ENCODE peak calls at places on chromosomes 2 and 18, in seven cellular contexts. Y, D, P, G, L, T and W are unnamed samples.

GRCh38 chr2:149703281-149703680 is 115.7 kb upstream of the MMADHC start:
- DNase-seq in Y (no peak), D (no peak), P (no peak), G (no peak), L (no peak), T (no peak), W (no peak)

GRCh38 chr2:241813806-241814570 is 5.0 kb downstream of the NEU4 start:
- DNase-seq in Y (no peak), D (no peak), P (peak; percentile 64), G (no peak), L (no peak), T (no peak), W (no peak)

GRCh38 chr2:22992446-22992845 is 392.5 kb upstream of the KLHL29 start:
- DNase-seq in Y (no peak), D (no peak), P (no peak), G (no peak), L (no peak), T (no peak), W (no peak)

GRCh38 chr2:241902357-241902991 is 32.9 kb downstream of the RTP5 start:
- DNase-seq in Y (peak; percentile 50), D (no peak), P (peak; percentile 58), G (peak; percentile 50), L (no peak), T (no peak), W (peak; percentile 12)

GRCh38 chr2:229519655-229520054 is 194.7 kb downstream of the DNER start:
- DNase-seq in Y (no peak), D (no peak), P (no peak), G (no peak), L (no peak), T (no peak), W (no peak)

GRCh38 chr2:182379235-182379634 is 47.6 kb downstream of the PDE1A start:
- DNase-seq in Y (no peak), D (no peak), P (no peak), G (no peak), L (peak; percentile 51), T (no peak), W (no peak)

GRCh38 chr18:61676763-61677434 is 215.9 kb downstream of the RNF152 start:
- DNase-seq in Y (no peak), D (no peak), P (no peak), G (no peak), L (no peak), T (no peak), W (no peak)

GRCh38 chr2:219946021-219946420 is 318.6 kb downstream of the SLC4A3 start:
- DNase-seq in Y (peak; percentile 88), D (no peak), P (no peak), G (no peak), L (no peak), T (no peak), W (no peak)

GRCh38 chr2:212797484-212798205 is 259.0 kb upstream of the ERBB4 start:
- DNase-seq in Y (no peak), D (no peak), P (no peak), G (no peak), L (no peak), T (no peak), W (no peak)

GRCh38 chr18:13272411-13272810 is 53.9 kb downstream of the LDLRAD4 start:
- DNase-seq in Y (no peak), D (no peak), P (no peak), G (no peak), L (peak; percentile 48), T (no peak), W (no peak)

GRCh38 chr2:142868281-142868762 is 9.1 kb upstream of the KYNU start:
- DNase-seq in Y (peak; percentile 9), D (peak; percentile 40), P (peak; percentile 87), G (peak; percentile 62), L (peak; percentile 28), T (no peak), W (peak; percentile 26)

GRCh38 chr2:16014041-16014787 is 73.9 kb downstream of the MYCN start:
- DNase-seq in Y (peak; percentile 63), D (no peak), P (no peak), G (no peak), L (peak; percentile 38), T (no peak), W (no peak)

GRCh38 chr2:120558892-120559291 is 176.8 kb upstream of the GLI2 start:
- DNase-seq in Y (no peak), D (no peak), P (no peak), G (no peak), L (no peak), T (no peak), W (no peak)

GRCh38 chr2:233152541-233152940 is 92.4 kb downstream of the INPP5D start:
- DNase-seq in Y (peak; percentile 77), D (no peak), P (peak; percentile 61), G (no peak), L (peak; percentile 79), T (no peak), W (no peak)

GRCh38 chr2:119419065-119419464 is 12.6 kb upstream of the TMEM37 start:
- DNase-seq in Y (no peak), D (no peak), P (no peak), G (no peak), L (no peak), T (no peak), W (no peak)

GRCh38 chr18:58046087-58046793 is 2.2 kb downstream of the NEDD4L start:
- DNase-seq in Y (no peak), D (no peak), P (no peak), G (no peak), L (no peak), T (no peak), W (no peak)

GRCh38 chr2:100106460-100106859 is 35.9 kb downstream of the AFF3 start:
- DNase-seq in Y (no peak), D (no peak), P (no peak), G (no peak), L (no peak), T (no peak), W (peak; percentile 56)

DNA sequence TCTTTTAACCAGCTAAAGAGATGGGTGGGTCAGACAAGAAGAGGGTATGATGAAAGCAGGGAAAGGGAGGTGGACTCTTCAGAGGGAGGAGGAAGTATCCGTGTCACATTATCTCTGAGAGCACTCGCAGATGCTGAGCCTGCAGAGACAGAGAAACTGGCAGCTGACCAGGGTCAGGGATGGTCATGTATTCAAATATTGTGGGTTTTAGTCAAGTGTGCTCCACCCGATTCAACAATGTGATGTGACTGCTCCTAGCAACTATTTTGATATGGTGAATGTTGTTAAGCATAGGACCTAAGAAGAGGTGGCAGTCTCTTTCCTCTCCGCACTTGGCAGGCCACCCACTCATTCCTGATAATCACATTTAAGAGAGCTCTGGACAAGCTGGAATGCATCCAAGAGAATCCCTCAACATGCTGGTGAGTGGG is 1.3 kb upstream of the CLIP4 start:
- DNase-seq in Y (peak; percentile 64), D (no peak), P (peak; percentile 83), G (no peak), L (peak; percentile 33), T (no peak), W (peak; percentile 47)
- TF ChIP-seq POLR2A in Y (no peak), D (no peak), P (no peak), G (no peak), L (no peak), T (no peak), W (no peak)

DNA sequence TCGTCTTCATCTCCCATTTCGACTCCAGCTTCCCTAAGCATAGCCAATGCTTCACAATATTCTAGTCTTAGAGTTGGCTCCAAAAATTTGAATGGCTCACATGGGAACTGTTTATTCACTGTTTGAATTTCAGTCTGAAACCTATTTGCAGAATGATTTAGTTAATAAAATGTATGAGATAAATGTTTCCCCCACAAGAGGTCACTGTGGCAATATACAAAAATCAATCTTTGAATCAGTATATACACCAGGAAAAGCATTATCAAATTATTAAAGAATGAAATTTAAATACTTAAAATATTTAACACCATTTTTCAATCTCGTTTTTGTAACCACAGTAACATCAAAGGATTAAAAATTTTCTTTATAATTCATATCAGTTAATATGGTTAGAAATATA is 40.0 kb upstream of the MCM6 start:
- DNase-seq in Y (no peak), D (no peak), P (no peak), G (no peak), L (no peak), T (no peak), W (peak; percentile 37)
- TF ChIP-seq POLR2A in Y (no peak), D (no peak), P (no peak), G (no peak), L (no peak), T (no peak), W (no peak)

DNA sequence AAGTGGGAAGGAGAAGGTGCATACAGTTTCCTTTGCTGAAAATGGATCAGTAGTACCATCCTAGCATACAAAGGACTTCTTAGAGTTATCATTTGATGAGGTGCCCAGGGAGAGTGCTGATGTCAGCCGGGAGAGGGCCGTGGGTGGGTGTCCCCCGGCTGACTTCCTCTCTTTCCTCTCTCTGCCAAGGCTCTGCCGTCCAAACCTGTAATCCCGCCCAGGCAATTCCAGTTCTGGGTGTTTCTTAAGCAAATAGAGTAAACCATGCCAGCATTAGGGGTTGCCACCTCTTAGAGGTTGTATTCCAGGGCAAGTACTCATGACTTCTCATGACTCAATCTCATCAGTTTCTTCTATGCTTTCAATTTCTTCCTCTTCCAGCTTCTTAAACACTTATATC is 117.2 kb downstream of the GATA6 start:
- DNase-seq in Y (peak; percentile 17), D (no peak), P (no peak), G (no peak), L (no peak), T (no peak), W (no peak)
- TF ChIP-seq POLR2A in Y (no peak), D (no peak), P (no peak), G (no peak), L (no peak), T (no peak), W (no peak)

GRCh38 chr18:55319517-55319905 is 268.5 kb downstream of the TCF4 start:
- DNase-seq in Y (no peak), D (no peak), P (no peak), G (no peak), L (no peak), T (no peak), W (no peak)

GRCh38 chr18:55318864-55319516 is 269.0 kb downstream of the TCF4 start:
- DNase-seq in Y (no peak), D (no peak), P (no peak), G (no peak), L (no peak), T (no peak), W (no peak)

GRCh38 chr18:55316615-55317184 is 271.3 kb downstream of the TCF4 start:
- DNase-seq in Y (no peak), D (no peak), P (no peak), G (no peak), L (no peak), T (no peak), W (no peak)

GRCh38 chr18:55317322-55317721 is 270.7 kb downstream of the TCF4 start:
- DNase-seq in Y (no peak), D (no peak), P (no peak), G (no peak), L (no peak), T (no peak), W (no peak)

DNA sequence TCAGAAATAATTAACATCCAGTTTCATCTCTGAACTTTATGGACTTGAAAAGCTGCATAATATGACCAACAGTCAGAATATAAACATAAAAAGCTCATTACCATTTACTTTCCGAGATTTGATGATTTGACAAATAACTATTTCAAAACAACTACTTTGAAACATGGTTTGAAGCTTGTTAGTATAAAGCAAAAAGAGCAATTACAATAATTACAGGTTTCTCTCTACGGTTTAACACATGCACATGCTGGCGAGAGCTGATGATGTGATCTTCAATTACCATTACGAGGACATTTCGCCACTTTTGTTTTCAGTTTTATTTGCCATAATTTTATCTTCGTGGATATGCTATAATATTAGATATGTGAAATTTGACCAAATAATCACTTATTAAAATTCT is 270.2 kb downstream of the TCF4 start:
- DNase-seq in Y (no peak), D (no peak), P (no peak), G (no peak), L (no peak), T (no peak), W (no peak)
- TF ChIP-seq POLR2A in Y (no peak), D (no peak), P (no peak), G (no peak), L (no peak), T (no peak), W (no peak)